ENCODE peak calls at places on chromosome 19, in four cellular contexts. One of them, this sample, is unnamed.

GRCh38 chr19:33191501-33191900 is 2.6 kb upstream of the LRP3 start:
- DNase-seq in right lobe of liver: no peak
- DNase-seq in epithelial cell of prostate: no peak
- DNase-seq in AG20443: no peak
- DNase-seq in this sample: no peak

GRCh38 chr19:46925548-46925950 is 64.8 kb downstream of the ARHGAP35 start:
- DNase-seq in right lobe of liver: peak; percentile 39
- DNase-seq in epithelial cell of prostate: peak; percentile 16
- DNase-seq in AG20443: no peak
- DNase-seq in this sample: no peak

GRCh38 chr19:33622809-33623511 is 1.2 kb downstream of the CHST8 start:
- DNase-seq in right lobe of liver: no peak
- DNase-seq in epithelial cell of prostate: no peak
- DNase-seq in AG20443: no peak
- DNase-seq in this sample: no peak

GRCh38 chr19:18304496-18305312 is 18.2 kb downstream of the LSM4 start:
- DNase-seq in right lobe of liver: peak; percentile 87
- DNase-seq in epithelial cell of prostate: no peak
- DNase-seq in AG20443: peak; percentile 94
- DNase-seq in this sample: no peak

GRCh38 chr19:40452016-40452415 is 7.9 kb upstream of the SERTAD3 start:
- DNase-seq in right lobe of liver: no peak
- DNase-seq in epithelial cell of prostate: no peak
- DNase-seq in AG20443: no peak
- DNase-seq in this sample: no peak

GRCh38 chr19:38389101-38389925 is 816 bp downstream of the SPRED3 start:
- DNase-seq in right lobe of liver: no peak
- DNase-seq in epithelial cell of prostate: no peak
- DNase-seq in AG20443: peak; percentile 79
- DNase-seq in this sample: no peak

GRCh38 chr19:18809149-18809978 is 18.3 kb upstream of the COMP start:
- DNase-seq in right lobe of liver: peak; percentile 64
- DNase-seq in epithelial cell of prostate: no peak
- DNase-seq in AG20443: peak; percentile 82
- DNase-seq in this sample: no peak

GRCh38 chr19:35832054-35832453 is 19.4 kb upstream of the PRODH2 start:
- DNase-seq in right lobe of liver: no peak
- DNase-seq in epithelial cell of prostate: no peak
- DNase-seq in AG20443: no peak
- DNase-seq in this sample: no peak

GRCh38 chr19:30082611-30083010 is 140.6 kb downstream of the URI1 start:
- DNase-seq in right lobe of liver: no peak
- DNase-seq in epithelial cell of prostate: no peak
- DNase-seq in AG20443: no peak
- DNase-seq in this sample: no peak

GRCh38 chr19:10797541-10798256 is 38.3 kb downstream of the TMED1 start:
- DNase-seq in right lobe of liver: no peak
- DNase-seq in epithelial cell of prostate: no peak
- DNase-seq in AG20443: no peak
- DNase-seq in this sample: no peak

GRCh38 chr19:8113017-8113416 is 36.4 kb downstream of the FBN3 start:
- DNase-seq in right lobe of liver: no peak
- DNase-seq in epithelial cell of prostate: peak; percentile 29
- DNase-seq in AG20443: no peak
- DNase-seq in this sample: no peak

GRCh38 chr19:33948651-33949335 is 152.1 kb downstream of the KCTD15 start:
- DNase-seq in right lobe of liver: no peak
- DNase-seq in epithelial cell of prostate: no peak
- DNase-seq in AG20443: no peak
- DNase-seq in this sample: peak; percentile 64

GRCh38 chr19:38293281-38293680 is 10.8 kb upstream of the C19orf33 start:
- DNase-seq in right lobe of liver: no peak
- DNase-seq in epithelial cell of prostate: no peak
- DNase-seq in AG20443: no peak
- DNase-seq in this sample: no peak

GRCh38 chr19:2291185-2291751 is 9.3 kb upstream of the PEAK3 start:
- DNase-seq in right lobe of liver: no peak
- DNase-seq in epithelial cell of prostate: no peak
- DNase-seq in AG20443: no peak
- DNase-seq in this sample: no peak

GRCh38 chr19:46537136-46538097 is 41.8 kb upstream of the PNMA8B start:
- DNase-seq in right lobe of liver: no peak
- DNase-seq in epithelial cell of prostate: no peak
- DNase-seq in AG20443: peak; percentile 72
- DNase-seq in this sample: peak; percentile 86

GRCh38 chr19:37867831-37868230 is 38.6 kb downstream of the WDR87 start:
- DNase-seq in right lobe of liver: no peak
- DNase-seq in epithelial cell of prostate: peak; percentile 79
- DNase-seq in AG20443: no peak
- DNase-seq in this sample: no peak

GRCh38 chr19:3132971-3133792 is 2.7 kb upstream of the GNA15 start:
- DNase-seq in right lobe of liver: no peak
- DNase-seq in epithelial cell of prostate: no peak
- DNase-seq in AG20443: peak; percentile 67
- DNase-seq in this sample: no peak

GRCh38 chr19:39971380-39971841 is 446 bp downstream of the PSMC4 start:
- DNase-seq in right lobe of liver: no peak
- DNase-seq in epithelial cell of prostate: no peak
- DNase-seq in AG20443: peak; percentile 33
- DNase-seq in this sample: peak; percentile 83

GRCh38 chr19:54551950-54552912 is 21.4 kb upstream of the LILRA2 start:
- DNase-seq in right lobe of liver: no peak
- DNase-seq in epithelial cell of prostate: no peak
- DNase-seq in AG20443: no peak
- DNase-seq in this sample: peak; percentile 76

GRCh38 chr19:53485046-53486004 is 17.8 kb downstream of the ZNF813 start:
- DNase-seq in right lobe of liver: no peak
- DNase-seq in epithelial cell of prostate: no peak
- DNase-seq in AG20443: no peak
- DNase-seq in this sample: no peak

GRCh38 chr19:23774156-23774971 is 15.7 kb upstream of the ZNF681 start:
- DNase-seq in right lobe of liver: no peak
- DNase-seq in epithelial cell of prostate: no peak
- DNase-seq in AG20443: no peak
- DNase-seq in this sample: peak; percentile 32

GRCh38 chr19:55454787-55455243 is 6.6 kb downstream of the ISOC2 start:
- DNase-seq in right lobe of liver: no peak
- DNase-seq in epithelial cell of prostate: no peak
- DNase-seq in AG20443: peak; percentile 68
- DNase-seq in this sample: no peak